ENCODE peak calls at places on chromosomes 2 and 18, in four cellular contexts. Z is endothelial cell of umbilical vein, Q is foreskin keratinocyte, H is WERI-Rb-1. W is an unnamed sample.

GRCh38 chr2:52964916-52965530 is 802.6 kb upstream of the CHAC2 start:
- DNase-seq in H (no peak), Z (no peak), Q (no peak), W (no peak)

GRCh38 chr2:42922790-42923631 is 130.6 kb upstream of the HAAO start:
- DNase-seq in H (no peak), Q (peak; percentile 90), Z (no peak), W (peak; percentile 63)

GRCh38 chr2:26632624-26633185 is 8.5 kb downstream of the CIB4 start:
- DNase-seq in Q (no peak), Z (no peak), H (no peak), W (no peak)

GRCh38 chr2:61853086-61853847 is 593 bp downstream of the FAM161A start:
- DNase-seq in Q (peak; percentile 16), Z (no peak), H (peak; percentile 90), W (peak; percentile 40)

GRCh38 chr2:236994361-236994760 is 91.3 kb upstream of the COPS8 start:
- DNase-seq in H (no peak), Q (no peak), Z (no peak), W (no peak)

GRCh38 chr2:57728691-57729090 is 317.9 kb upstream of the VRK2 start:
- DNase-seq in H (no peak), Z (no peak), Q (no peak), W (no peak)

GRCh38 chr18:78540636-78541400 is 438.8 kb upstream of the SALL3 start:
- DNase-seq in Z (no peak), H (no peak), Q (no peak), W (no peak)

GRCh38 chr2:178205853-178206516 is 11.7 kb downstream of the OSBPL6 start:
- DNase-seq in Q (peak; percentile 75), Z (no peak), H (no peak), W (peak; percentile 65)

GRCh38 chr18:51339866-51340265 is 142.4 kb upstream of the MEX3C start:
- DNase-seq in Z (no peak), Q (peak; percentile 76), H (no peak), W (peak; percentile 52)

GRCh38 chr18:63553117-63553516 is 10.9 kb downstream of the SERPINB12 start:
- DNase-seq in H (no peak), Q (peak; percentile 98), Z (no peak), W (peak; percentile 85)

GRCh38 chr2:105158002-105158401 is 83.5 kb upstream of the GPR45 start:
- DNase-seq in H (no peak), Z (no peak), Q (no peak), W (no peak)
- H3K27me3 ChIP-seq in H (peaks cover 60% of the 10 kb centered on the region), Z (peaks cover 2% of the 10 kb centered on the region), Q (no peaks in the 10 kb centered on the region), W (no peaks in the 10 kb centered on the region)

GRCh38 chr2:7060156-7060555 is 142.9 kb downstream of the RNF144A start:
- DNase-seq in Q (no peak), Z (no peak), H (no peak), W (no peak)
- H3K27ac ChIP-seq in Q (no peak overlapping the region), Z (no peak overlapping the region), H (no peak overlapping the region), W (no peak overlapping the region)

DNA sequence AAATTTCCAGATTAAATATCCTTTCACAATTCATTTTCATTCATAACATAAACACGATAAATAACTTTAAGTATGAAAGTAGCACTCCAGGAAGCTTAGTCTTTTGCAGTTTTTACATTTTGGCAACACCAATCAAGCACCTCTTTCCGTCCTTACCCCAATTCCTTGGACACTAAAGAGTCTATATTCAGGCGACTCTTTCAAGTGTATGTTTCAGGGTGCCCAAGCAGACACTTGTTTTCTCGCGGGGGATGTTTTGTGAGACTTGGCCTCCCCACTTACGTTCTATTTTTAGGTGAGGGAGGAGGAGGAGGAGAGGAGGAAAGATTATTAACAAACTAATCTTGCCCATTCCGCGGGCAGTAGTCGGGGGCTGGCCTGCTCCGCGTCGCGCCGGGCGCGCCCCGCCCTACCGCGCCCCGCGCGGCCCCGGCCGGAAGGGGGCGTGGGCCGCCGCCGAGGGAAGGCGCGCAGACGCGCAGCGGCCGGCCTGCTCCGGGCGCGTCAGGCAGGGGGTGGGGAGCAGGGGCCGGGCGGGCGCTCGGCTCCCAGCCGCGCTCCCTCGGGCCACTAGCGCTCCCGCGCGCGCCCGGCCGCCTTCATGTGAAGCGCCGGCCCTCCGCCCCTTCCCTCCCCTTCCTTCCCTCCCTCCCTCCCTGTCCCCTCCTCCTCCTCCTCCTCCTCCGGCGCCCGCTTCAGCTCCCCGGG is at the start of gene ITPRID2:
- DNase-seq in H (peak; percentile 79), Z (peak; percentile 87), Q (peak; percentile 81), W (peak; percentile 79)
- TF ChIP-seq CTCF in H (peak; percentile 6), Z (no peak), Q (peak; percentile 22), W (no peak)

GRCh38 chr18:9817725-9818422 is 67.9 kb upstream of the TXNDC2 start:
- DNase-seq in H (no peak), Q (no peak), Z (no peak), W (no peak)

GRCh38 chr18:9818423-9818734 is 67.4 kb upstream of the TXNDC2 start:
- DNase-seq in H (no peak), Q (no peak), Z (no peak), W (no peak)

GRCh38 chr18:9814431-9814830 is 71.3 kb upstream of the TXNDC2 start:
- DNase-seq in H (no peak), Q (no peak), Z (peak; percentile 54), W (peak; percentile 66)

GRCh38 chr18:9820719-9821118 is 65.1 kb upstream of the TXNDC2 start:
- DNase-seq in Q (no peak), Z (no peak), H (no peak), W (no peak)

GRCh38 chr18:9817286-9817685 is 68.5 kb upstream of the TXNDC2 start:
- DNase-seq in H (no peak), Q (no peak), Z (no peak), W (no peak)
- H3K27me3 ChIP-seq in H (no peaks in the 10 kb centered on the region), Q (no peaks in the 10 kb centered on the region), Z (no peaks in the 10 kb centered on the region), W (no peaks in the 10 kb centered on the region)

GRCh38 chr2:65277791-65278449 is 50.3 kb downstream of the ACTR2 start:
- DNase-seq in Q (no peak), Z (no peak), H (no peak), W (no peak)
- H3K27ac ChIP-seq in Q (no peak overlapping the region), Z (no peak overlapping the region), H (no peak overlapping the region), W (no peak overlapping the region)

GRCh38 chr2:96345403-96345802 is 9.8 kb downstream of the NCAPH start:
- DNase-seq in Q (no peak), H (peak; percentile 87), Z (no peak), W (no peak)
- TF ChIP-seq CTCF in Q (peak; percentile 22), H (peak; percentile 84), Z (no peak), W (peak; percentile 56)

GRCh38 chr2:131418625-131419024 is 54.7 kb upstream of the RAB6D start:
- DNase-seq in H (no peak), Q (no peak), Z (no peak), W (no peak)
- H3K27me3 ChIP-seq in H (no peaks in the 10 kb centered on the region), Q (peaks cover 28% of the 10 kb centered on the region), Z (peaks cover 29% of the 10 kb centered on the region), W (peaks cover 4% of the 10 kb centered on the region)

GRCh38 chr2:73402386-73403103 is 16.9 kb downstream of the ALMS1 start:
- DNase-seq in Q (no peak), Z (no peak), H (no peak), W (no peak)
- H3K27ac ChIP-seq in Q (no peak overlapping the region), Z (no peak overlapping the region), H (no peak overlapping the region), W (no peak overlapping the region)

GRCh38 chr2:23563673-23564617 is 179.0 kb downstream of the KLHL29 start:
- DNase-seq in Z (no peak), H (no peak), Q (peak; percentile 54), W (peak; percentile 8)
- TF ChIP-seq CTCF in Z (no peak), H (no peak), Q (peak; percentile 10), W (peak; percentile 50)

GRCh38 chr2:70964596-70965386 is 13.6 kb upstream of the ANKRD53 start:
- DNase-seq in Z (peak; percentile 56), H (peak; percentile 88), Q (no peak), W (no peak)
- H3K27me3 ChIP-seq in Z (peaks cover 20% of the 10 kb centered on the region), H (peaks cover 12% of the 10 kb centered on the region), Q (peaks cover 42% of the 10 kb centered on the region), W (peaks cover 6% of the 10 kb centered on the region)